ENCODE peak calls at places on chromosomes 5 and 9, in ten cellular contexts. F is astrocyte of the spinal cord, Y is GM13977, N is right atrium auricular region, Z is spleen, S is Caco-2, H is cardiac muscle cell, I is HCT116, E is fibroblast of lung, W is GM23338. D is an unnamed sample.

GRCh38 chr9:135924628-135925338 is 17.4 kb upstream of the CAMSAP1 start:
- DNase-seq in Y (no peak), Z (no peak), I (no peak), E (no peak), H (no peak), S (no peak), N (no peak), W (peak), F (no peak), D (no peak)

GRCh38 chr5:671459-672328 is 21.5 kb downstream of the TPPP start:
- DNase-seq in Y (peak), N (no peak), E (peak), Z (peak), I (no peak), S (peak), F (peak), W (peak), H (peak), D (peak)

GRCh38 chr5:167339205-167339604 is 952.2 kb upstream of the WWC1 start:
- DNase-seq in N (no peak), W (no peak), F (no peak), Z (no peak), I (no peak), E (peak), Y (no peak), S (no peak), H (no peak), D (no peak)

GRCh38 chr9:114146735-114147134 is 8.6 kb upstream of the COL27A1 start:
- DNase-seq in Z (no peak), N (no peak), S (no peak), Y (no peak), F (no peak), I (no peak), E (no peak), H (no peak), W (no peak), D (no peak)

GRCh38 chr5:6667648-6668047 is 34.4 kb downstream of the SRD5A1 start:
- DNase-seq in S (no peak), I (no peak), F (no peak), Z (no peak), E (no peak), H (no peak), Y (no peak), N (no peak), W (peak), D (no peak)

GRCh38 chr5:137310051-137310730 is 188.9 kb downstream of the SPOCK1 start:
- DNase-seq in H (no peak), F (peak), Y (no peak), N (no peak), W (peak), E (peak), I (no peak), Z (no peak), S (no peak), D (no peak)

GRCh38 chr5:148374693-148375360 is 8.9 kb upstream of the FBXO38 start:
- DNase-seq in F (peak), S (peak), Z (no peak), H (peak), W (peak), N (no peak), I (peak), Y (no peak), E (peak), D (no peak)

GRCh38 chr5:68435611-68436010 is 220.1 kb downstream of the PIK3R1 start:
- DNase-seq in S (no peak), H (no peak), Z (peak), E (no peak), I (no peak), N (no peak), F (no peak), W (no peak), Y (no peak), D (no peak)

GRCh38 chr9:7097785-7098420 is 340.1 kb downstream of the KDM4C start:
- DNase-seq in Z (no peak), W (no peak), I (no peak), E (peak), F (no peak), H (no peak), S (no peak), N (no peak), Y (no peak), D (no peak)

GRCh38 chr5:82595083-82595482 is 316.9 kb upstream of the RPS23 start:
- DNase-seq in S (peak), Y (no peak), Z (no peak), N (no peak), I (no peak), E (no peak), H (no peak), F (no peak), W (peak), D (no peak)

GRCh38 chr5:96083361-96083881 is 121.8 kb upstream of the ELL2 start:
- DNase-seq in I (no peak), N (no peak), E (no peak), W (peak), F (no peak), Y (no peak), S (no peak), Z (no peak), H (no peak), D (no peak)

GRCh38 chr5:132471006-132471907 is 19.3 kb downstream of the IRF1 start:
- DNase-seq in F (no peak), S (no peak), I (no peak), Y (no peak), Z (no peak), H (no peak), N (no peak), W (no peak), E (no peak), D (no peak)

GRCh38 chr5:67301285-67301904 is 104.8 kb upstream of the CD180 start:
- DNase-seq in W (no peak), N (peak), S (no peak), F (peak), Y (no peak), H (no peak), Z (no peak), E (peak), I (no peak), D (no peak)

GRCh38 chr5:106258591-106259125 is 1412.1 kb downstream of the EFNA5 start:
- DNase-seq in S (peak), I (peak), W (no peak), E (peak), F (peak), Y (no peak), Z (no peak), N (no peak), H (no peak), D (no peak)

GRCh38 chr9:131432597-131433301 is 38.9 kb downstream of the PRRC2B start:
- DNase-seq in H (no peak), W (no peak), Y (no peak), N (no peak), F (peak), I (no peak), Z (peak), S (no peak), E (peak), D (no peak)

GRCh38 chr5:176742246-176743105 is 67.9 kb upstream of the UNC5A start:
- DNase-seq in F (no peak), H (no peak), Y (peak), E (no peak), N (peak), W (no peak), I (no peak), S (no peak), Z (peak), D (no peak)

GRCh38 chr9:136791466-136792276 is 527 bp downstream of the TMEM141 start:
- DNase-seq in N (no peak), W (peak), H (peak), Y (peak), E (no peak), F (peak), I (peak), Z (peak), S (peak), D (peak)

GRCh38 chr5:79225026-79225425 is 10.9 kb upstream of the JMY start:
- DNase-seq in F (no peak), Z (no peak), E (peak), N (no peak), H (no peak), I (no peak), Y (no peak), W (no peak), S (no peak), D (no peak)

GRCh38 chr5:35781181-35781580 is 75.5 kb upstream of the IL7R start:
- DNase-seq in I (no peak), S (no peak), F (no peak), W (no peak), E (peak), Y (no peak), Z (no peak), H (no peak), N (no peak), D (no peak)

DNA sequence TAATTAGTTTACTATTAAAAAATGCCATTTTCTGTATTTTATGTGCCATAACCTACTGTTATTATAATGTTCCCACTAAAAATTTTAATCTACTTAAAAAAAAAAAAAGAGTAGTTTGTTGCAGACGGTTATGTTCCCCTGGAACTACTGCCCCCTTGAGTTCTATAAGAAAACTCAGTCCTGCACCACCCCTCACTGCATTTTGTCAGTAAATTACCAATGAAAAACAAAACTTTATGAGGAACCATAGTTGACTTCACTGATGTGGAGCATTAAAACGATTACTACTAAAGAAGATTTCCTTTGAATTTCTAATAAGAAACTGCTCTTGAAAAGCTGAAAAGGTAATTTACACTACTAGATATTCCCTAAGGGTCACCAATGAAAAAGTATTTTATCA is 288.7 kb downstream of the FBXL17 start:
- DNase-seq in S (no peak), I (peak), H (peak), N (no peak), Y (peak), F (peak), Z (no peak), E (peak), W (peak), D (no peak)
- TF ChIP-seq CTCF in S (peak), I (peak), H (peak), N (no peak), Y (no peak), F (peak), Z (no peak), E (peak), W (peak), D (no peak)

DNA sequence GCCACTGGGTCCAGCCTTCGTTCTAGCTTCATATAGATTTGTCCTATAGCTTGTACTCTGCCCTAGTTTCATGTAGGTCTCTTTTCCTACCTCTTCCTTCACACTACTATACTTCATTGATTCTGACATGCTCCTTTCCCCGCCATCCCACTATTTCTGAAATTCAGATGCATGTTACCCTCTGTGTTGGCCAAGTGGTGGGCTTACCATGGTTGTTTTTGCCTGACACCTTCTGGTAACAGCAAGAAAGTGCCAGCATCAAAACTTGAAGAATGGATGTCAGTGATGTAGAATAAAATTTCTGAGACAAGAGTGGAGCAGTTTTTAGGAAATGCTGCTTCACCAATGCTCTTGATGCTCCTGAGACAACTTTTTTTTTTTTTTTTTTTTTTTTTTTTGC is 19.5 kb upstream of the SERINC5 start:
- DNase-seq in Z (no peak), W (peak), I (no peak), H (peak), E (peak), N (no peak), Y (no peak), F (peak), S (peak), D (no peak)
- TF ChIP-seq CTCF in Z (no peak), W (peak), I (peak), H (peak), E (peak), N (peak), Y (peak), F (peak), S (peak), D (no peak)

GRCh38 chr9:101791938-101792337 is 53.5 kb upstream of the GRIN3A start:
- DNase-seq in H (peak), Y (no peak), Z (no peak), I (peak), S (peak), N (no peak), E (peak), F (peak), W (peak), D (no peak)
- TF ChIP-seq CTCF in H (no peak), Y (peak), Z (no peak), I (peak), S (peak), N (no peak), E (no peak), F (peak), W (peak), D (no peak)

GRCh38 chr5:73436535-73437125 is 11.9 kb downstream of the FOXD1 start:
- DNase-seq in W (peak), Y (no peak), F (peak), I (no peak), H (no peak), Z (no peak), S (no peak), E (no peak), N (no peak), D (no peak)

GRCh38 chr5:73438897-73439470 is 9.6 kb downstream of the FOXD1 start:
- DNase-seq in F (peak), W (no peak), E (no peak), N (no peak), Z (no peak), Y (no peak), H (no peak), I (no peak), S (no peak), D (no peak)

GRCh38 chr5:73435640-73436534 is 12.7 kb downstream of the FOXD1 start:
- DNase-seq in F (peak), E (no peak), H (no peak), S (no peak), W (peak), Y (no peak), I (no peak), N (no peak), Z (no peak), D (no peak)

GRCh38 chr5:73438048-73438896 is 10.3 kb downstream of the FOXD1 start:
- DNase-seq in F (peak), N (no peak), I (no peak), E (no peak), H (no peak), Y (no peak), Z (no peak), S (no peak), W (no peak), D (no peak)

DNA sequence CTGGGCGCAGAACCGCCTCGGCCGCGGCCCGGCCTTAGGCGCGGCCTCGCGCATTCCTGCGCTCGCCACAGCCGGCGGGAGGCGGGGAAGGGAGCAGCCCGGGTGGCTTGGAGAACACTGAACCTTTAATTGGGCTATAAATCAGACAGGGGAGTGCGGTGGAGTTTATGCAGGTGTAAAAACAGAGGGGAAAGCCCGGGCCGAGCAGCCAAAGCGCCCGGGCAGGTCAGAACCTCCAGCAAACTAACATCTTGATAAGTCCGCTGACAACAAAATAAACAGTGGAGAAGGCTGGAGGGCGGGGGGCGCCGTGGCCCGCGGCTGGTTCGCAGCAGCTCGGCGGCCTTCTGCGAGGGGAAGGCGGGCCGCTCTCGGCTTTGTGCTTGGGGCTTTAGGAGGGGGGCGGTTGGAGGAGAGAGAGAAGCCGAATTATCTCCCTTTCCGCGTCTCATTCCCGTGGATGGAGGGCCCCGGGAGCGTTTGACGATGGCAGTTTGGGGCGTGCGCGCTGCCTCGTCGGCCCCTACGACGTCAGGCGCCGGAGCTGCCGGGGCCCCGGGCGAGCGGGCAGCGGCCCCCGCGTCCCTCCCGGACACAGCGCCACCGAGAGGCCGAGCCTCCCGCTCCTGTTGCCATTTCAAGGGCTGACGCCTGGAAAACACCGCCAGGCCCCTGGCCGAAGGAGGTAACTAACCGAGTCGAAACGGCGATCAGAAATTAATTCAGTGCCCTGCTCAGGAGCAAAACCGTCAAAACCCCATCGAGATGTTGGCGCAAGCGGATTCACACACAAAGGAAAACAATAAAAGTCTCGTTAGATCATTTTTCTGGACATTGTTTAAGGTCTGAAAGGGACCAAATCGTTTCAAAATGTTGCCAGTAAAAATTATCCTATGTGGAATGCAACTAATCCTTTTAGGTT is 11.2 kb downstream of the FOXD1 start:
- DNase-seq in Z (no peak), H (peak), Y (peak), S (peak), N (no peak), E (peak), I (peak), W (peak), F (peak), D (no peak)
- TF ChIP-seq CTCF in Z (no peak), H (peak), Y (peak), S (peak), N (no peak), E (peak), I (peak), W (peak), F (peak), D (no peak)